ENCODE peak calls at places on chromosomes 13 and 19, in five cellular contexts. One of them, this sample, is unnamed.

GRCh38 chr13:95588721-95589120 is 36.2 kb downstream of the CLDN10 start:
- DNase-seq in A549: no peak
- DNase-seq in iPS-NIHi11: no peak
- DNase-seq in GDM1: no peak
- DNase-seq in fibroblast of mammary gland: peak; percentile 78
- DNase-seq in this sample: no peak

GRCh38 chr19:48196321-48196761 is 25.9 kb downstream of the ZSWIM9 start:
- DNase-seq in A549: no peak
- DNase-seq in iPS-NIHi11: no peak
- DNase-seq in GDM1: no peak
- DNase-seq in fibroblast of mammary gland: no peak
- DNase-seq in this sample: no peak

GRCh38 chr13:65264066-65264465 is 1966.1 kb downstream of the PCDH9 start:
- DNase-seq in A549: no peak
- DNase-seq in iPS-NIHi11: no peak
- DNase-seq in GDM1: no peak
- DNase-seq in fibroblast of mammary gland: no peak
- DNase-seq in this sample: no peak

GRCh38 chr19:47226426-47227346 is 4.3 kb downstream of the BBC3 start:
- DNase-seq in A549: peak; percentile 84
- DNase-seq in iPS-NIHi11: no peak
- DNase-seq in GDM1: peak; percentile 58
- DNase-seq in fibroblast of mammary gland: peak; percentile 73
- DNase-seq in this sample: peak; percentile 22

GRCh38 chr13:110340812-110341444 is 33.8 kb downstream of the COL4A2 start:
- DNase-seq in A549: no peak
- DNase-seq in iPS-NIHi11: no peak
- DNase-seq in GDM1: no peak
- DNase-seq in fibroblast of mammary gland: peak; percentile 34
- DNase-seq in this sample: no peak

GRCh38 chr13:97423300-97424045 is 10.5 kb upstream of the RAP2A start:
- DNase-seq in A549: no peak
- DNase-seq in iPS-NIHi11: no peak
- DNase-seq in GDM1: no peak
- DNase-seq in fibroblast of mammary gland: peak; percentile 21
- DNase-seq in this sample: no peak

GRCh38 chr13:41075034-41075433 is 13.7 kb downstream of the WBP4 start:
- DNase-seq in A549: peak; percentile 16
- DNase-seq in iPS-NIHi11: peak; percentile 46
- DNase-seq in GDM1: no peak
- DNase-seq in fibroblast of mammary gland: peak; percentile 56
- DNase-seq in this sample: no peak

GRCh38 chr19:50835785-50836542 is 2.6 kb upstream of the KLK15 start:
- DNase-seq in A549: peak; percentile 95
- DNase-seq in iPS-NIHi11: peak; percentile 96
- DNase-seq in GDM1: peak; percentile 24
- DNase-seq in fibroblast of mammary gland: peak; percentile 37
- DNase-seq in this sample: no peak

GRCh38 chr19:21482863-21483276 is 22.5 kb upstream of the ZNF429 start:
- DNase-seq in A549: no peak
- DNase-seq in iPS-NIHi11: peak; percentile 73
- DNase-seq in GDM1: peak; percentile 35
- DNase-seq in fibroblast of mammary gland: peak; percentile 48
- DNase-seq in this sample: no peak

GRCh38 chr13:113803409-113804016 is 44.5 kb downstream of the TMEM255B start:
- DNase-seq in A549: no peak
- DNase-seq in iPS-NIHi11: no peak
- DNase-seq in GDM1: no peak
- DNase-seq in fibroblast of mammary gland: no peak
- DNase-seq in this sample: no peak

GRCh38 chr13:105972811-105973590 is 562.5 kb downstream of the EFNB2 start:
- DNase-seq in A549: no peak
- DNase-seq in iPS-NIHi11: no peak
- DNase-seq in GDM1: no peak
- DNase-seq in fibroblast of mammary gland: no peak
- DNase-seq in this sample: no peak

GRCh38 chr19:35123573-35123972 is 8.0 kb downstream of the FXYD3 start:
- DNase-seq in A549: no peak
- DNase-seq in iPS-NIHi11: no peak
- DNase-seq in GDM1: no peak
- DNase-seq in fibroblast of mammary gland: no peak
- DNase-seq in this sample: no peak

GRCh38 chr19:33434886-33435705 is 61.6 kb downstream of the CEBPG start:
- DNase-seq in A549: no peak
- DNase-seq in iPS-NIHi11: no peak
- DNase-seq in GDM1: no peak
- DNase-seq in fibroblast of mammary gland: peak; percentile 25
- DNase-seq in this sample: no peak

GRCh38 chr19:3440082-3440481 is 40.2 kb downstream of the SMIM24 start:
- DNase-seq in A549: peak; percentile 63
- DNase-seq in iPS-NIHi11: peak; percentile 76
- DNase-seq in GDM1: peak; percentile 24
- DNase-seq in fibroblast of mammary gland: peak; percentile 41
- DNase-seq in this sample: peak; percentile 6